ENCODE peak calls at places on chromosomes 16 and 17, in five cellular contexts. T is WTC11, N is H1, C is endothelial cell of umbilical vein, D is K562. M is an unnamed sample.

GRCh38 chr16:14194706-14195105 is 123.6 kb downstream of the MRTFB start:
- DNase-seq in T (no peak), N (no peak), C (no peak), D (no peak), M (no peak)

GRCh38 chr17:38451030-38451839 is 23.0 kb downstream of the ARHGAP23 start:
- DNase-seq in T (peak), N (peak), C (peak), D (no peak), M (no peak)

GRCh38 chr16:24013733-24014645 is 178.2 kb downstream of the PRKCB start:
- DNase-seq in T (no peak), N (no peak), C (no peak), D (no peak), M (peak)

GRCh38 chr17:73091770-73092517 is 544 bp downstream of the SLC39A11 start:
- DNase-seq in T (peak), N (no peak), C (peak), D (peak), M (peak)

GRCh38 chr16:17273142-17273561 is 197.6 kb downstream of the XYLT1 start:
- DNase-seq in T (no peak), N (no peak), C (no peak), D (no peak), M (peak)

GRCh38 chr16:87152221-87152755 is 164.9 kb downstream of the C16orf95 start:
- DNase-seq in T (no peak), N (no peak), C (no peak), D (no peak), M (no peak)

GRCh38 chr17:2841606-2842005 is 45.4 kb downstream of the RAP1GAP2 start:
- DNase-seq in T (no peak), N (no peak), C (no peak), D (no peak), M (no peak)

GRCh38 chr16:73280366-73280765 is 232.4 kb upstream of the ZFHX3 start:
- DNase-seq in T (no peak), N (no peak), C (no peak), D (no peak), M (no peak)

GRCh38 chr16:17578921-17579876 is 108.4 kb upstream of the XYLT1 start:
- DNase-seq in T (peak), N (peak), C (peak), D (peak), M (peak)

GRCh38 chr17:82932146-82933005 is 92.6 kb upstream of the ZNF750 start:
- DNase-seq in T (peak), N (no peak), C (peak), D (no peak), M (no peak)

GRCh38 chr16:4209657-4210056 is 32.2 kb downstream of the SRL start:
- DNase-seq in T (no peak), N (no peak), C (no peak), D (no peak), M (no peak)

GRCh38 chr16:81973737-81974136 is 37.5 kb downstream of the SDR42E1 start:
- DNase-seq in T (peak), N (no peak), C (no peak), D (no peak), M (no peak)

GRCh38 chr17:77437017-77437416 is 296.2 kb downstream of the SEC14L1 start:
- DNase-seq in T (no peak), N (no peak), C (no peak), D (peak), M (no peak)

GRCh38 chr17:49944451-49944850 is 24.5 kb upstream of the DLX4 start:
- DNase-seq in T (no peak), N (no peak), C (no peak), D (no peak), M (no peak)

GRCh38 chr16:9159839-9160550 is 68.6 kb downstream of the HAPSTR1 start:
- DNase-seq in T (peak), N (peak), C (peak), D (peak), M (peak)

GRCh38 chr17:50267074-50267841 is 7.0 kb upstream of the TMEM92 start:
- DNase-seq in T (no peak), N (no peak), C (no peak), D (no peak), M (no peak)

GRCh38 chr17:56737741-56738161 is 96.0 kb downstream of the C17orf67 start:
- DNase-seq in T (no peak), N (no peak), C (no peak), D (no peak), M (no peak)

GRCh38 chr16:57041182-57042156 is 50.9 kb upstream of the CPNE2 start:
- DNase-seq in T (no peak), N (no peak), C (no peak), D (no peak), M (peak)

GRCh38 chr17:19796457-19796856 is 48.4 kb upstream of the ALDH3A1 start:
- DNase-seq in T (no peak), N (no peak), C (no peak), D (no peak), M (no peak)

GRCh38 chr17:66667491-66668030 is 167.4 kb upstream of the CACNG5 start:
- DNase-seq in T (no peak), N (no peak), C (no peak), D (no peak), M (no peak)

GRCh38 chr17:49365667-49366066 is 3.6 kb upstream of the ZNF652 start:
- DNase-seq in T (peak), N (no peak), C (no peak), D (no peak), M (peak)

GRCh38 chr16:16150117-16150877 is 73.0 kb downstream of the ABCC6 start:
- DNase-seq in T (no peak), N (no peak), C (peak), D (no peak), M (no peak)

GRCh38 chr17:71378036-71378435 is 742.8 kb upstream of the SOX9 start:
- DNase-seq in T (no peak), N (no peak), C (no peak), D (no peak), M (no peak)

GRCh38 chr17:17439971-17440843 is 36.6 kb upstream of the MED9 start:
- DNase-seq in T (peak), N (peak), C (peak), D (peak), M (peak)

GRCh38 chr16:54632821-54633220 is 297.8 kb upstream of the IRX5 start:
- DNase-seq in T (no peak), N (no peak), C (no peak), D (no peak), M (no peak)

GRCh38 chr16:46709464-46709863 is 20.0 kb downstream of the ORC6 start:
- DNase-seq in T (no peak), N (no peak), C (no peak), D (no peak), M (no peak)

GRCh38 chr16:2882460-2883026 is 472 bp upstream of the FLYWCH2 start:
- DNase-seq in T (peak), N (peak), C (peak), D (peak), M (peak)

GRCh38 chr17:65656390-65657250 is 95.2 kb upstream of the AXIN2 start:
- DNase-seq in T (no peak), N (no peak), C (no peak), D (no peak), M (peak)

GRCh38 chr17:82242977-82243647 is 14.3 kb downstream of the SLC16A3 start:
- DNase-seq in T (no peak), N (no peak), C (no peak), D (no peak), M (no peak)

GRCh38 chr17:2090210-2090641 is 35.3 kb downstream of the HIC1 start:
- DNase-seq in T (no peak), N (no peak), C (no peak), D (no peak), M (no peak)

GRCh38 chr17:44915321-44915726 is at the start of gene GFAP:
- DNase-seq in T (no peak), N (no peak), C (no peak), D (no peak), M (no peak)

GRCh38 chr16:8481810-8482209 is 108.5 kb downstream of the TMEM114 start:
- DNase-seq in T (no peak), N (no peak), C (no peak), D (no peak), M (no peak)

GRCh38 chr17:65468321-65468720 is 93.1 kb downstream of the AXIN2 start:
- DNase-seq in T (no peak), N (no peak), C (no peak), D (no peak), M (no peak)

GRCh38 chr16:53041196-53041977 is 11.3 kb downstream of the CHD9NB start:
- DNase-seq in T (peak), N (peak), C (peak), D (no peak), M (no peak)

GRCh38 chr17:79788455-79788854 is 8.4 kb downstream of the CBX8 start:
- DNase-seq in T (no peak), N (no peak), C (no peak), D (no peak), M (no peak)
- TF ChIP-seq JUN in T (no peak), N (no peak), C (no peak), D (no peak), M (no peak)

DNA sequence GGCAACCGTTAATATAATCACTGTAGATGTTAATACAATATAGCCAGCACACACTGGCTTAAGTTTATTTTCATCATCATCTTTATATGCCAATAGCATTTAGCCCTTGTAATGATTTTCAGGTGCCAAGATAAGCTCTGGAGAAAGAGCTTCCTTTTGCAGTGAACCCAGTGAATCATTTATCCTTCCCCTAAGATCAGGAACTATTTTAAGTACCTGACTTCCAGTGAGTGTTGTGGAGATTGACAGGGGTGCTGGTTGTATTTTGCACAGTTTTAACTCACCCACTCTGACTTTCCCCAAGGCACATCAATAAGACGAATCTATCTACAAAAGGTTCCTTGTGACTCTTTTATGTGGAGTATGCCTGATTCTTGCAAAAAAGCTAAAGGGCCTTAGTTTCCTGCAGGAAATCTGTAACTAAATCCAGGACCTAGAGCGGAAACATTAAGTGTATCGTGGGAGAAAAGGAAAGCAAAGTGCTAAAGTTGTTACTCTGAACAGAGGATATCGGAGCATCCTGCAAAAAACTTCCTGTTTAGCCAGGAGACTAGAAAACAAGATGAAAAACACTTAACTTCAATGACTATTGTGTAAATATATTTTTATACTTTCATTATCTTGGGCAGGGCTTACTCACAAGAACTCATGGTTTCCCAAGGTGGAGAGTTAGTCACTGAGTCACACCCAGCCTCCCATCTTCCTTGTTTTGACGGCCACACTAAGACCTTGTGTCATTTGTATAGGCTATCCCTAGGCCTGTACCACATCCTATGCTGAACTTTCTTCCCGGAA is 183.6 kb downstream of the MAP2K6 start:
- DNase-seq in T (no peak), N (no peak), C (peak), D (no peak), M (peak)
- TF ChIP-seq JUN in T (no peak), N (no peak), C (peak), D (no peak), M (no peak)

GRCh38 chr17:78502611-78503148 is 74.5 kb downstream of the DNAH17 start:
- DNase-seq in T (no peak), N (no peak), C (no peak), D (no peak), M (no peak)
- TF ChIP-seq JUN in T (no peak), N (no peak), C (no peak), D (no peak), M (no peak)

GRCh38 chr17:60158751-60159478 is 9.1 kb downstream of the CA4 start:
- DNase-seq in T (no peak), N (peak), C (no peak), D (no peak), M (no peak)
- TF ChIP-seq JUN in T (no peak), N (no peak), C (no peak), D (no peak), M (no peak)

DNA sequence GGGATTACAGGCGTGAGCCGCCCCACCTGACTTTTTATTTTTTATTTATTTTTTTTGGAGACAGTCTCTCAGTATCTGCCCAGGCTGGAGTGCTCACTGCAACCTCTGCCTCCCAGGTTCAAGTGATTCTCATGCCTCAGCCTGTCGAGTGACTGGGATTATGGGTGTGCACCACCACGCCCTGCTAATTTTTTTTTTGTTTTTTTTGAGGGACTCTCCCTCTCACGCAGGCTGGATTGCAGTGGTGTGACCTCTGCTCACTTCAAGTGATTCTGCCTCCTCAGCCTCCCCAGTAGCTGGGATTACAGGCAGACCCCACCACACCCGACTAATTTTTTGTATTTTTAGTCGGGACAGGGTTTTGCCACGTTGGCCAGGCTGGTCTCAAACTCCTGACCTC is 7.7 kb downstream of the ZNF207 start:
- DNase-seq in T (no peak), N (no peak), C (no peak), D (no peak), M (no peak)
- TF ChIP-seq JUN in T (no peak), N (no peak), C (no peak), D (no peak), M (no peak)

DNA sequence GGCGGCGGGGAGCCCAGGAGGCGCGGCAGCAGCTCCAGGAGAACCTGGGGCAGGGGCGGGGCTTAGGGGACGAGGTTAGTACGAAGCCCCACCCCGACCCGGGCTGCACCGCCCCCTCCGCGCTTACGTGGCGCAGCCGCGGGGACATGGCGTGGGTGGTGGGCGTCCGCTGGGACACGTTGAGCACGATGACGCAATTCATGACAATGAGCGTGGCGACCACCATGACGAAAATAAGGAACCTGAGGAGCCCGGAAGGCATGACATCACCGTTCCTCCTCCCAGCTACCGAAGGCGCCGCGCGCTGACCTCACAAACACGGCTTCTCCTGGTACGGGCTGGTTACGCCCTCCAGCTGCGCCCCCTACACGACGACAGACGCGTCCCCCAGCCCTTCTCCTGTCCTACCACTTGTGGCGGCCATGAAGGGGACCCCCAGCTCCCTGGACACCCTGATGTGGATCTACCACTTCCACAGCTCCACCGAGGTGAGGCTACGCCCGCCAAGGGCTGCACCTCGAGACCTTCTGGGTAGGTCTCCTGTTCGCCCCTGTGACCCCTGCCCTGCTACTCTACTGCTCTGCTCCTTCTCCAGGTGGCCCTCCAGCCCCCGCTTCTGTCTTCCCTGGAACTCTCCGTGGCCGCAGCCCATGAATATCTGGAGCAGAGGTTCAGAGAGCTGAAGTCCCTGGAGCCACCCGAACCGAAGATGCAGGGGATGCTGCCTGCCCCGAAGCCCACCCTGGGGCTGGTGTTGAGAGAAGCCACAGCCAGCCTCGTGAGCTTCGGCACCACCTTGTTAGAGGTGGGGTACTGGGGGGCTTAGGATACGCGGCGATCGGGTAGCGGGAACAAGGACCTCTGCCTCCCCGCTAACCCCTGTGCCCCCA is at the start of gene C17orf107:
- DNase-seq in T (peak), N (no peak), C (peak), D (no peak), M (no peak)
- TF ChIP-seq JUN in T (no peak), N (no peak), C (peak), D (no peak), M (no peak)

GRCh38 chr16:74776926-74777325 is 2.3 kb upstream of the FA2H start:
- DNase-seq in T (no peak), N (no peak), C (no peak), D (no peak), M (no peak)
- TF ChIP-seq JUN in T (no peak), N (no peak), C (no peak), D (no peak), M (no peak)

DNA sequence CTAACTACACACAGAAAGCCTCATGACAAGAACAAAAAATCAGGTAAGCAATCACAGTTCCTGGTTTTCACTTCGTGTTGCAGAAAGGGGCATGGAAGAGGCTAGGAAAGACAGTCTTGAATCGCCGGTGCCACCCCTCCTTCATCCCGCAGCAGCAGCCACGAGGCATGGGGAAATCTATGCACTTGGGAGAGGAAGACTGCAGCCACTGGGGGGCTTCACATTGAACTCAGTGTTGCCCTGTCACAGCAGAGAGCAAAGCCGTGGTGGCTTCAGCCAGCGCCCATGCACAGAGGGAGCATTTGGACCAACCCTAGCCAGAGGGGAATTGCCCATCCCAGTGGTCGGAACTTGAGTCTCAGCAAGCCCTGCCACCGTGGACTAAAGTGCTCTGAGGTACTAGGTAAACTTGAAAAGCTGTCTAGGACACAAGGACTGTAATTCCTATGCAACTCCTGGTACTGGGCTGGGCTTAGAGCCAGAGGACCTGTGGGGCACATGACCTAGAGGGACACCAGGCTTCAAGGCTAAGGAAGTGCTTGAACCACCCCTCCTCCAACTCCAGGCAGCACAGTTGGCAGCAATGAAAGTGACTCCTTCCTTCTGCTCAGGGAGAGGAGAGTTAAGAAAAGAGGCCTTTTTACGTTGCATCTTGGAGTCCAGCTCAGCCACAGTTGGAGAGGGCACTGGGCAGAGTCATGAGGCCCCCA is 35.2 kb upstream of the ATP2C2 start:
- DNase-seq in T (no peak), N (no peak), C (no peak), D (no peak), M (no peak)
- TF ChIP-seq JUN in T (no peak), N (no peak), C (no peak), D (no peak), M (no peak)

GRCh38 chr17:43695968-43696865 is 34.5 kb upstream of the MEOX1 start:
- DNase-seq in T (no peak), N (no peak), C (no peak), D (no peak), M (no peak)
- TF ChIP-seq JUN in T (no peak), N (no peak), C (no peak), D (no peak), M (no peak)